ENCODE peak calls at places on chromosome 5, in four cellular contexts. V is GM12878, F is endothelial cell of umbilical vein, L is K562. I is an unnamed sample.

GRCh38 chr5:128966375-128966774 is 1.1 kb downstream of the SLC27A6 start:
- DNase-seq in L (peak; percentile 14), F (no peak), V (no peak), I (no peak)

GRCh38 chr5:149333711-149334443 is 11.4 kb upstream of the GRPEL2 start:
- DNase-seq in L (no peak), F (peak; percentile 79), V (no peak), I (peak; percentile 56)

GRCh38 chr5:124696898-124697297 is 49.5 kb downstream of the ZNF608 start:
- DNase-seq in F (no peak), L (no peak), V (no peak), I (no peak)

GRCh38 chr5:132473019-132473531 is 17.5 kb downstream of the IRF1 start:
- DNase-seq in F (no peak), L (no peak), V (no peak), I (no peak)

GRCh38 chr5:106481375-106481774 is 1189.4 kb downstream of the EFNA5 start:
- DNase-seq in F (no peak), L (no peak), V (no peak), I (peak; percentile 35)

GRCh38 chr5:71456362-71456743 is 902 bp downstream of the BDP1 start:
- DNase-seq in V (no peak), L (no peak), F (no peak), I (no peak)

GRCh38 chr5:126597156-126597555 is 2.1 kb upstream of the ALDH7A1 start:
- DNase-seq in L (no peak), V (no peak), F (peak; percentile 92), I (peak; percentile 91)

GRCh38 chr5:5313081-5313736 is 109.3 kb upstream of the ICE1 start:
- DNase-seq in V (no peak), F (no peak), L (no peak), I (peak; percentile 4)

GRCh38 chr5:180287404-180287803 is 4.5 kb downstream of the MAPK9 start:
- DNase-seq in L (no peak), V (no peak), F (no peak), I (no peak)

GRCh38 chr5:66595877-66596790 is at the start of gene MAST4:
- DNase-seq in L (peak; percentile 87), F (peak; percentile 85), V (no peak), I (peak; percentile 67)

GRCh38 chr5:99949969-99950524 is 585.1 kb upstream of the FAM174A start:
- DNase-seq in V (no peak), F (no peak), L (no peak), I (no peak)

GRCh38 chr5:12672141-12672540 is 767.9 kb upstream of the CTNND2 start:
- DNase-seq in F (no peak), L (no peak), V (no peak), I (no peak)

GRCh38 chr5:95842955-95843544 is 20.5 kb upstream of the GLRX start:
- DNase-seq in L (peak; percentile 40), F (peak; percentile 69), V (no peak), I (peak; percentile 75)

GRCh38 chr5:35780236-35780635 is 76.5 kb upstream of the IL7R start:
- DNase-seq in L (no peak), F (no peak), V (no peak), I (no peak)

GRCh38 chr5:161283296-161283695 is 263.2 kb downstream of the GABRB2 start:
- DNase-seq in L (no peak), V (no peak), F (no peak), I (no peak)

GRCh38 chr5:113606298-113607134 is 93.0 kb downstream of the YTHDC2 start:
- DNase-seq in V (peak; percentile 7), L (peak; percentile 55), F (peak; percentile 82), I (peak; percentile 56)

GRCh38 chr5:80068775-80069174 is 33.6 kb downstream of the THBS4 start:
- DNase-seq in V (no peak), F (no peak), L (no peak), I (no peak)

GRCh38 chr5:67350600-67351315 is 154.2 kb upstream of the CD180 start:
- DNase-seq in F (peak; percentile 12), L (no peak), V (no peak), I (no peak)

GRCh38 chr5:107248065-107248695 is 422.6 kb downstream of the EFNA5 start:
- DNase-seq in L (peak; percentile 51), V (peak; percentile 13), F (peak; percentile 69), I (peak; percentile 29)

GRCh38 chr5:72599519-72600400 is 92.5 kb upstream of the ZNF366 start:
- DNase-seq in V (no peak), F (peak; percentile 59), L (no peak), I (peak; percentile 51)

GRCh38 chr5:43432486-43433365 is 20.5 kb upstream of the CCL28 start:
- DNase-seq in L (no peak), V (no peak), F (no peak), I (peak; percentile 52)

GRCh38 chr5:78899922-78900362 is 85.2 kb downstream of the ARSB start:
- DNase-seq in F (peak; percentile 69), L (peak; percentile 59), V (no peak), I (peak; percentile 67)

GRCh38 chr5:118968925-118969375 is 19.4 kb downstream of the DTWD2 start:
- DNase-seq in L (no peak), F (no peak), V (no peak), I (peak; percentile 19)

GRCh38 chr5:58641533-58641932 is 58.7 kb downstream of the RAB3C start:
- DNase-seq in F (no peak), L (no peak), V (no peak), I (no peak)

GRCh38 chr5:59562756-59563389 is 330.7 kb downstream of the PDE4D start:
- DNase-seq in V (peak; percentile 75), F (peak; percentile 88), L (no peak), I (peak; percentile 33)

GRCh38 chr5:142881076-142881466 is 110.9 kb downstream of the ARHGAP26 start:
- DNase-seq in F (no peak), V (no peak), L (no peak), I (peak; percentile 91)

GRCh38 chr5:58477760-58478159 is 13.5 kb upstream of the GAPT start:
- DNase-seq in V (no peak), L (no peak), F (no peak), I (no peak)

GRCh38 chr5:122999947-123000563 is 36.5 kb downstream of the PPIC start:
- DNase-seq in F (peak; percentile 23), V (peak; percentile 40), L (peak; percentile 73), I (no peak)

GRCh38 chr5:148539851-148540250 is 114.5 kb downstream of the HTR4 start:
- DNase-seq in V (no peak), F (no peak), L (no peak), I (no peak)

GRCh38 chr5:1670342-1670741 is 129.3 kb downstream of the MRPL36 start:
- DNase-seq in L (no peak), V (no peak), F (no peak), I (peak; percentile 4)

GRCh38 chr5:36928947-36929346 is 52.4 kb downstream of the NIPBL start:
- DNase-seq in V (no peak), F (peak; percentile 73), L (no peak), I (peak; percentile 86)

GRCh38 chr5:149473441-149473840 is 77.8 kb downstream of the CSNK1A1 start:
- DNase-seq in L (no peak), F (no peak), V (no peak), I (no peak)

GRCh38 chr5:142215915-142216681 is 107.5 kb downstream of the NDFIP1 start:
- DNase-seq in L (no peak), V (no peak), F (peak; percentile 50), I (peak; percentile 98)

GRCh38 chr5:2879701-2880100 is 128.2 kb upstream of the IRX2 start:
- DNase-seq in V (no peak), F (no peak), L (no peak), I (no peak)

GRCh38 chr5:137376127-137376526 is 123.0 kb downstream of the SPOCK1 start:
- DNase-seq in L (no peak), V (no peak), F (no peak), I (no peak)

GRCh38 chr5:81834021-81834660 is 83.2 kb upstream of the SSBP2 start:
- DNase-seq in V (no peak), F (no peak), L (no peak), I (no peak)

GRCh38 chr5:54964405-54964804 is 21.0 kb downstream of the ESM1 start:
- DNase-seq in V (no peak), F (no peak), L (no peak), I (no peak)

GRCh38 chr5:172048539-172049101 is 42.2 kb upstream of the FBXW11 start:
- DNase-seq in V (no peak), F (peak; percentile 59), L (no peak), I (peak; percentile 38)

GRCh38 chr5:80662108-80662507 is 7.3 kb upstream of the DHFR start:
- DNase-seq in F (no peak), L (no peak), V (no peak), I (no peak)

GRCh38 chr5:158857376-158857775 is 242.3 kb downstream of the EBF1 start:
- DNase-seq in V (no peak), F (no peak), L (no peak), I (no peak)

DNA sequence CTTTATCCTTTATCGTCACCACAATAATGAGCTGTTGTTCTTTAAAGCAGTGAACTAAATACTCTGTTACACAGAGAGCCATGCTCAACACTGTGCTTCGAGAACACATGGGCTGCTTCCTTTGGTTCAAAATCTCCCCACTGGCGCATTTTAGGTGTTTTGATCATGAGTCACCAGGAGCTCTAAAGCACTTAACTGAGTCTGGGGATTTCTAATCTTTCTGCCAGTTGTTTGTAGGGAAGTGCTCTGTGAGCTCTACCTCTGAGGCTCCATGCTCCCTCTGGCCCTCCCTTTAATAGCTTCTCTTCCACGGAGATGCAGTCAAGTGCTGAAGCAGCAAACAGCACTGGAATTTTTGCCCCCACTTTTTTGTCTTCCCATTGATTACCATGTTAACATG is 17.0 kb downstream of the ERAP2 start:
- DNase-seq in L (no peak), V (no peak), F (peak; percentile 68), I (peak; percentile 90)
- TF ChIP-seq FOS in L (no peak), V (no peak), F (peak; percentile 30), I (peak; percentile 46)

DNA sequence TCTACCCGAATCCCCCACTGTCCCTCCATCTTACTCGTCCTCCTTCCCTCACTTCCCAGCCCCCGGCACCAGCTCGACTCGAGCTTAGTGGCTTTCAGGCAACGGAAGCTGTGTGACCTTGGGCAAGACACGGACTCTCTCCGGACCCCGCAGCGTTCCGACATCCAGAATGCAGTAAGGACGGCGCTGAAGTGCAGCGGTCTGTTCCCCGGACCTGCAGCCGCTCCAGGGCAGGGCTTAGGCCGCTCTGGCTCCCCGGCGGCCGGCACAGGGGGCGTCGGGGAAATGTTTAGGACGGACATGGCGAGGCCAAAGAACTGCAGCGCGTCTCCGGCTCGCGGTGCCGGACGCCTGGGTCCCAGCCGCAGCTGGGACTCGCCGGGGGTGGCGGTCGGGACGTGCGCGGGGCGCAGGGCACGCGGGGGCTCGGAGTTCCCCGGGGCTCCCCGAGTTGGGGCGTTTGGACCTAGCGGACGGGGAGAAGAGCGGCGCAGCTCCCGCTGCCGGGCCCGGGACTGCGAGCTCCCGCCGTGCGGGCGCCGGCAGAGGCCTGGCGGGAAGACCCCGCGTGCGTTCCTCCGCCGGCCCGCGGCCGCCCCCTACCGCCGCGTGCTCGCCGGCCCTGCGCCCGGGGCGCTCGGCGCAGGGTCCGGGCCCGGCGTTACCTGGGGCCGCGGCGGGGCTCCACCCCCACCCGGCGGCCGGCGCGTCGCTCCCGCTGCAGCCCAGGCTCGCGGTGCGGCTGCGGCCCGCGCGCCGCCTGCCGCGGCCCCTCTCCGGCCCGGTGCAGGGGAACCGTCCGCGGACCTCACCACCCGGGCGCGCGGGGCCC is 5.6 kb upstream of the RNF44 start:
- DNase-seq in V (no peak), L (peak; percentile 85), F (no peak), I (peak; percentile 23)
- TF ChIP-seq CTCF in V (no peak), L (peak; percentile 50), F (no peak), I (peak; percentile 46)

GRCh38 chr5:26487553-26487952 is 550.8 kb downstream of the CDH9 start:
- DNase-seq in F (no peak), L (no peak), V (no peak), I (no peak)
- TF ChIP-seq FOS in F (no peak), L (no peak), V (no peak), I (no peak)

GRCh38 chr5:169142264-169142970 is 158.5 kb downstream of the SLIT3 start:
- DNase-seq in F (no peak), V (no peak), L (no peak), I (no peak)
- TF ChIP-seq CTCF in F (no peak), V (no peak), L (no peak), I (no peak)

I was measured in IMR-90.